ENCODE peak calls at places on chromosomes 2 and 18, in four cellular contexts. F, O, Q and G are unnamed samples.

GRCh38 chr2:147275943-147276342 is 568.9 kb upstream of the ACVR2A start:
- DNase-seq in F (no peak), Q (peak), O (no peak), G (peak)

GRCh38 chr18:3688682-3689081 is 238.7 kb downstream of the TGIF1 start:
- DNase-seq in Q (no peak), F (no peak), O (no peak), G (no peak)

GRCh38 chr2:219254590-219255219 is 987 bp upstream of the TUBA4A start:
- DNase-seq in O (no peak), Q (no peak), F (no peak), G (no peak)

GRCh38 chr2:205822578-205822977 is 140.3 kb downstream of the NRP2 start:
- DNase-seq in Q (no peak), O (no peak), F (no peak), G (no peak)

GRCh38 chr2:26651458-26652155 is 10.4 kb upstream of the CIB4 start:
- DNase-seq in F (no peak), Q (no peak), O (no peak), G (no peak)

GRCh38 chr2:200252661-200253067 is 53.8 kb upstream of the SPATS2L start:
- DNase-seq in F (no peak), Q (no peak), O (no peak), G (no peak)

GRCh38 chr2:135817466-135817865 is 19.5 kb downstream of the LCT start:
- DNase-seq in O (no peak), Q (no peak), F (no peak), G (no peak)

GRCh38 chr2:133640103-133640502 is 71.8 kb upstream of the NCKAP5 start:
- DNase-seq in Q (no peak), F (no peak), O (no peak), G (no peak)

GRCh38 chr2:142724713-142725349 is 152.6 kb upstream of the KYNU start:
- DNase-seq in O (no peak), Q (no peak), F (no peak), G (no peak)

GRCh38 chr2:137000790-137001189 is 235.4 kb downstream of the THSD7B start:
- DNase-seq in Q (no peak), O (no peak), F (no peak), G (no peak)

GRCh38 chr2:238700122-238700457 is 147.8 kb upstream of the TWIST2 start:
- DNase-seq in O (no peak), F (no peak), Q (no peak), G (no peak)

GRCh38 chr18:58438984-58439311 is 189.9 kb downstream of the ALPK2 start:
- DNase-seq in O (no peak), Q (no peak), F (no peak), G (no peak)

GRCh38 chr2:10877691-10878111 is 34.0 kb upstream of the KCNF1 start:
- DNase-seq in F (no peak), O (no peak), Q (no peak), G (no peak)
- TF ChIP-seq SUZ12 in F (no peak), O (no peak), Q (no peak), G (no peak)

GRCh38 chr2:216780843-216781242 is 79.0 kb downstream of the TNP1 start:
- DNase-seq in O (no peak), F (no peak), Q (no peak), G (no peak)

GRCh38 chr2:216776076-216776726 is 80.9 kb upstream of the IGFBP5 start:
- DNase-seq in F (no peak), Q (no peak), O (no peak), G (no peak)

GRCh38 chr2:216775043-216775453 is 79.7 kb upstream of the IGFBP5 start:
- DNase-seq in O (peak), Q (no peak), F (no peak), G (no peak)

GRCh38 chr2:216774620-216775019 is 79.3 kb upstream of the IGFBP5 start:
- DNase-seq in O (no peak), F (no peak), Q (no peak), G (no peak)

DNA sequence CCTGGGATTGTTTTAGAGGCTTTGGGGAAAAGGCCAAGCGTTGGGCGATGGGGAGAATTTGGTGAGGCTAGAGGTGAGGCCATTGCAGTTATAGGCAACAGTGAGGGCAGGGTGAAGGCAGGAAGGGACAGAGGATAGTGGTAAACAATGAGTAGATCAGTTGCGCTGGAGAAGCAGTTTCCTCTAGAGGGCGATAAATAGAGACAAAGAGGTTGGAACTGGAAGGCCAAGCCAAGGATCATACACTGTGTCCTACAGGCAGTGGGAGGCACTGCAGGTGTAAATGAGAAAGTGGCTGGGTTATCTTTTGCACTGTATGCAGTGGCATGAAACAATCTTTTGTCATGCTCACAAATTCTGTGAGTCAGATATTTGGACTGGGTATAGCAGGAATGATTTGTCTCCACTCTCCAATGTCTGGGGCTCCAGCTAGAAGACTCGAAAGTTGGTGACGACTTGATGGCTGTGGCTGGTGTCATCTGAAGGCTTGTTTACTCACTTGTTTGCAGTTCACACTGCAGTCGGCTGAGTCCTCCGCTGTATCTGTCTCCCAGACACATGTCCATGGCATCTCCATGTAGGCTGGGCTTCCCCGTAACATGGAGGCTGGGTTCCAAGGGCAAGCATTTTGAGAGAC is 82.1 kb downstream of the TNP1 start:
- DNase-seq in Q (peak), F (peak), O (peak), G (peak)
- TF ChIP-seq ZNF274 in Q (no peak), F (no peak), O (no peak), G (no peak)

DNA sequence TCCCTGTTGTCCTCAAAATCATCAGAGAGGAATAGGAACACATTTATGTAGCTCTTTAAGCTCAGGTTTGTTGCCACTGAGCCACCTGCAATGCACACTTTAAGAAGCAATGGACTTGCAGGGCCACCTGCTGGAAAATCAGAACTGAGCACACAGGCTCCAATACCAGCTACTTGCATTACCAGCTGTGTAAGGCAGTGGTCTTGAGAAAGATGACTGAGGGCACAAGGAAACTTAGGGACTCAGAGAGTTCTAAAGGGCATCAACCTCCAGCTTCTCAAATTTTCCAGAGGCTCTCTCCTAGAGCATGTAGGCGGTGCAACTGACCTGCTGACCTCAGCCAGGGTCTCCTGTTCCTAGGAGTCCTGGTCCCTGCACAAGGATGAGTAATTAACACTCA is 2.5 kb upstream of the CNDP2 start:
- DNase-seq in F (no peak), Q (no peak), O (peak), G (no peak)
- TF ChIP-seq SUZ12 in F (no peak), Q (no peak), O (no peak), G (no peak)

DNA sequence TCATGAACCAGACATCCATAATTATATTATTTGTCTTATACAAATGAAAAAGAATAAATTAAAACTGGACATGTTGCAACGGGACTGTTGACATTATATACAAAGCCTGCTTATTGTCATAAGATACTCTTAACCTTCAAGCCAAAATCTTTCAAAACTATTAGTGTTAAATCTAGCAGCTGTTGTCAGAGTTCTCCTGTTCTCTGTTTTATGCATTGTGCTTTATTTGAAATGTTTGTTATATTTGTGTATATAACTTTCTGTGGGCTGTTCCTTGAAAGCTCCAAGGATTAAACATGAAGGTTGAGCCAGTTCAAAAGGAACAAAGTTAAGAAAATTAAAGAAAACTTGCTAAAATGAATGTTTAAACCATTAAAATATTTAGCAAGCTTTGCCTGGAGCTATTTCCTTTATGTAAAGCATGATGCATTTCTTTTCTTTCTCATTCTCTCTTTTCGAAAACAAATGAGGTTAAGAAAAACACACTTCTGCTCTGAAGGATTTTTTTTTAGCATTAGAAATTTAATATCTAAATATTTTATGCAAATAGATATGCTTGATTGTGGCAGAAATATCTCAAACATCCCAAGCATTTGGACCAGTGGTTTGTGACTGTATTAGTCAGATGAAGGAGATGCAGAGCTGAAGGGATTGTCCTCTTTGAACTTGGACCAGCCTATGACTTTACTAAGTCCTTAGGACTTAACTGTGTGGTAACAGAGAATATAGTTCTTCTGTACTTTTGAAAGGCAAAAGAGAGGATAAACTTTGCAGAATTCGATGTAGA is 335.7 kb upstream of the NT5C1B start:
- DNase-seq in Q (no peak), O (no peak), F (no peak), G (no peak)
- TF ChIP-seq ZNF274 in Q (no peak), O (no peak), F (no peak), G (no peak)

DNA sequence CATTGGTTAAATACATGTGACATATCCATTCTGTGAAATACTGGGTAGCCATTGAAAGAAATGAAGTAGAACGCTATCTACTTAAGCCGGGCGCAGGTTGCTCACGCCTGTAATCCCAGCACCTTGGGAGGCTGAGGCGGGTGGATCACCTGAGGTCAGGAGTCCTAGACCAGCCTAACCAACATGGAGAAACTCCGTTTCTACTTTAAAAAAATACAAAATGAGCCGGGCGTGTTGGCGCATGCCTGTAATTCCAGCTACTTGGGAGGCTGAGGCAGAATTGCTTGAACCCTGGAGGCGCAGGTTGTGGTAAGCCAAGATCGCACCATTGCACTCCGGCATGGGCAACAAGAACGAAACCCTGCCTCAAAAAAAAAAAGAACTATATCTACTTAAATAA is 45.7 kb upstream of the ASPRV1 start:
- DNase-seq in F (no peak), Q (no peak), O (no peak), G (no peak)
- TF ChIP-seq SUZ12 in F (no peak), Q (no peak), O (no peak), G (no peak)

GRCh38 chr2:20514596-20515269 is 67.9 kb downstream of the RHOB start:
- DNase-seq in Q (no peak), O (no peak), F (no peak), G (peak)
- TF ChIP-seq ZNF274 in Q (no peak), O (no peak), F (no peak), G (no peak)

GRCh38 chr2:43539991-43540860 is 55.6 kb downstream of the THADA start:
- DNase-seq in F (no peak), Q (no peak), O (no peak), G (no peak)
- TF ChIP-seq SUZ12 in F (no peak), Q (no peak), O (no peak), G (no peak)

DNA sequence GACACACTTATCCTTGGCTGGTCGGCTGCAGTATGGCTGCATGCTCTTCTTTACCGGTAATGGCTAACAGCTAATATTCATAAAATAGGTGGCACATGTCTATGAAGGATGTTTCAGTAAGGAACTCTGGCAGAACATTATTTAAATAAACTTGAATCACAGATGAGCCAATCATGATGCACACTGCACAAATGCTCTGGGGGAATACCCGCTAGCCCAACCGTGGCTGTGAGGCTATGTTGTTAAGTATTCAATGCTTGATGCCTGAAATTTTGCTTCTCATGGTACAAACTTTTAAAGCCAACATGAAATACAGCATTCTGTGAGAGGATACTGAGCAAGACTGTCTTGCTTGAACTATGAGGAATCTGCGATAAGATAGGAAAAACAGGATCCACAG is 505.8 kb downstream of the ZEB2 start:
- DNase-seq in Q (no peak), F (no peak), O (no peak), G (no peak)
- TF ChIP-seq ZNF274 in Q (no peak), F (no peak), O (no peak), G (no peak)

GRCh38 chr18:79524181-79525078 is 128.7 kb downstream of the NFATC1 start:
- DNase-seq in O (no peak), F (no peak), Q (no peak), G (no peak)
- TF ChIP-seq SUZ12 in O (no peak), F (no peak), Q (no peak), G (no peak)